ENCODE peak calls at places on chromosomes 16 and 17, in four cellular contexts. O is H9, Q is Daoy, W is left colon. D is an unnamed sample.

GRCh38 chr17:27807567-27808470 is 7.5 kb upstream of the NOS2 start:
- DNase-seq in O (no peak), Q (peak; percentile 43), W (peak; percentile 62), D (peak; percentile 45)

GRCh38 chr17:252456-252855 is 71.0 kb upstream of the DOC2B start:
- DNase-seq in O (no peak), Q (no peak), W (no peak), D (no peak)

GRCh38 chr17:49024523-49024922 is 27.3 kb downstream of the IGF2BP1 start:
- DNase-seq in O (no peak), Q (no peak), W (no peak), D (no peak)

GRCh38 chr17:73827627-73828241 is 183.5 kb upstream of the SDK2 start:
- DNase-seq in O (peak; percentile 74), Q (no peak), W (peak; percentile 25), D (no peak)

GRCh38 chr17:72618018-72618509 is 474.4 kb downstream of the SLC39A11 start:
- DNase-seq in O (no peak), Q (no peak), W (peak; percentile 94), D (peak; percentile 92)

GRCh38 chr17:81961554-81962498 is 839 bp upstream of the NOTUM start:
- DNase-seq in O (no peak), Q (no peak), W (no peak), D (no peak)

GRCh38 chr16:19001788-19002187 is 18.1 kb downstream of the TMC7 start:
- DNase-seq in O (no peak), Q (peak; percentile 95), W (no peak), D (no peak)

GRCh38 chr17:73248532-73248931 is 13.1 kb downstream of the CPSF4L start:
- DNase-seq in O (no peak), Q (no peak), W (no peak), D (no peak)

GRCh38 chr17:1644493-1645206 is 882 bp downstream of the SCARF1 start:
- DNase-seq in O (no peak), Q (peak; percentile 90), W (no peak), D (no peak)

GRCh38 chr17:76989519-76989918 is 121.3 kb downstream of the MGAT5B start:
- DNase-seq in O (no peak), Q (no peak), W (no peak), D (no peak)

GRCh38 chr17:5921919-5922318 is 148.3 kb upstream of the WSCD1 start:
- DNase-seq in O (no peak), Q (peak; percentile 91), W (no peak), D (peak; percentile 35)

GRCh38 chr17:31197991-31198390 is 99.0 kb downstream of the OMG start:
- DNase-seq in O (no peak), Q (no peak), W (no peak), D (no peak)

GRCh38 chr17:66417300-66417719 is 114.9 kb downstream of the PRKCA start:
- DNase-seq in O (no peak), Q (no peak), W (no peak), D (no peak)

GRCh38 chr17:79224476-79224875 is 149.9 kb downstream of the ENGASE start:
- DNase-seq in O (no peak), Q (no peak), W (no peak), D (no peak)

GRCh38 chr17:14699569-14700190 is 398.8 kb downstream of the HS3ST3B1 start:
- DNase-seq in O (no peak), Q (no peak), W (no peak), D (peak; percentile 8)

GRCh38 chr17:40598021-40598927 is 33.0 kb upstream of the CCR7 start:
- DNase-seq in O (no peak), Q (no peak), W (no peak), D (no peak)

GRCh38 chr16:46883353-46883689 is 841 bp upstream of the GPT2 start:
- DNase-seq in O (no peak), Q (no peak), W (no peak), D (no peak)

GRCh38 chr16:89018605-89019158 is 41.7 kb upstream of the CBFA2T3 start:
- DNase-seq in O (no peak), Q (peak; percentile 45), W (no peak), D (no peak)

GRCh38 chr17:21843951-21844590 is 151.7 kb downstream of the KCNJ18 start:
- DNase-seq in O (no peak), Q (no peak), W (no peak), D (no peak)

GRCh38 chr16:10895053-10895946 is 18.3 kb downstream of the CIITA start:
- DNase-seq in O (peak; percentile 85), Q (peak; percentile 42), W (peak; percentile 73), D (peak; percentile 11)

GRCh38 chr17:48294989-48295892 is 134.8 kb downstream of the SKAP1 start:
- DNase-seq in O (no peak), Q (peak; percentile 5), W (no peak), D (no peak)

GRCh38 chr16:81635336-81635947 is 143.6 kb upstream of the PLCG2 start:
- DNase-seq in O (no peak), Q (no peak), W (no peak), D (no peak)

GRCh38 chr16:21611546-21612384 is 12.4 kb downstream of the METTL9 start:
- DNase-seq in O (no peak), Q (no peak), W (no peak), D (no peak)

GRCh38 chr17:16917995-16918394 is 53.9 kb downstream of the TNFRSF13B start:
- DNase-seq in O (no peak), Q (no peak), W (no peak), D (no peak)

GRCh38 chr17:66551839-66552238 is 249.4 kb downstream of the PRKCA start:
- DNase-seq in O (no peak), Q (no peak), W (no peak), D (no peak)

GRCh38 chr16:66551362-66551761 is 1.0 kb upstream of the CKLF start:
- DNase-seq in O (peak; percentile 71), Q (peak; percentile 57), W (peak; percentile 47), D (peak; percentile 72)

GRCh38 chr17:57859601-57860413 is 10.0 kb upstream of the MRPS23 start:
- DNase-seq in O (no peak), Q (no peak), W (no peak), D (peak; percentile 2)

GRCh38 chr17:8047769-8048110 is 8.9 kb downstream of the ALOX15B start:
- DNase-seq in O (no peak), Q (no peak), W (no peak), D (no peak)

GRCh38 chr16:30095166-30096078 is 591 bp downstream of the YPEL3 start:
- DNase-seq in O (no peak), Q (no peak), W (peak; percentile 49), D (no peak)

GRCh38 chr17:2435181-2435741 is 34.4 kb upstream of the MNT start:
- DNase-seq in O (peak; percentile 73), Q (no peak), W (no peak), D (no peak)

GRCh38 chr16:3838600-3839401 is 41.7 kb downstream of the CREBBP start:
- DNase-seq in O (no peak), Q (no peak), W (no peak), D (no peak)

GRCh38 chr16:66444049-66444481 is 17.0 kb downstream of the BEAN1 start:
- DNase-seq in O (peak; percentile 52), Q (no peak), W (no peak), D (no peak)

GRCh38 chr17:49108318-49108717 is 24.3 kb upstream of the B4GALNT2 start:
- DNase-seq in O (no peak), Q (peak; percentile 91), W (no peak), D (no peak)

D was measured in LoVo.